ENCODE peak calls at places on chromosomes 13 and 19, in seven cellular contexts. E is Caki2; V is NCI-H187 treated with DMSO at 0.1 percent for 48 hours; S is stimulated activated naive B cell treated with anti-CD40 and anti-IgM and Interleukin-4, amounts not matched to agents 10 μg/mL and 1 μg/mL and 100 μg/mL, for 72 hours; T is effector memory CD4-positive, alpha-beta T cell; H is AG08396; W is substantia nigra. N is an unnamed sample.

GRCh38 chr13:28817204-28817603 is 2.9 kb upstream of the MTUS2 start:
- DNase-seq in W (no peak), T (no peak), V (no peak), H (no peak), E (no peak), S (no peak), N (no peak)

GRCh38 chr13:23279321-23279720 is 98.5 kb downstream of the SGCG start:
- DNase-seq in E (no peak), T (no peak), S (no peak), H (no peak), V (no peak), W (no peak), N (no peak)

GRCh38 chr19:6668696-6669095 is 1.3 kb downstream of the TNFSF14 start:
- DNase-seq in E (no peak), V (no peak), H (no peak), T (no peak), W (no peak), S (no peak), N (no peak)

GRCh38 chr13:32272021-32272695 is 43.0 kb downstream of the ZAR1L start:
- DNase-seq in T (no peak), H (no peak), W (no peak), V (no peak), E (no peak), S (no peak), N (no peak)

GRCh38 chr19:660793-661426 is 2.1 kb downstream of the RNF126 start:
- DNase-seq in H (no peak), V (no peak), E (no peak), S (no peak), W (no peak), T (no peak), N (no peak)

GRCh38 chr13:41547253-41548000 is 90.1 kb downstream of the RGCC start:
- DNase-seq in V (no peak), T (no peak), E (no peak), H (peak; percentile 57), S (no peak), W (peak; percentile 90), N (peak; percentile 78)

GRCh38 chr19:47749326-47749725 is 4.0 kb downstream of the NOP53 start:
- DNase-seq in E (no peak), S (peak; percentile 48), T (no peak), H (no peak), V (no peak), W (no peak), N (no peak)

GRCh38 chr19:42313096-42313839 is at the start of gene TMEM145:
- DNase-seq in W (peak; percentile 14), E (peak; percentile 51), T (no peak), H (peak; percentile 90), S (no peak), V (no peak), N (no peak)

GRCh38 chr19:35013047-35013819 is 13.1 kb downstream of the GRAMD1A start:
- DNase-seq in H (peak; percentile 88), W (peak; percentile 46), S (peak; percentile 62), T (peak; percentile 73), V (no peak), E (peak; percentile 62), N (peak; percentile 75)

GRCh38 chr19:16197622-16198362 is at the start of gene AP1M1:
- DNase-seq in W (peak; percentile 91), H (peak; percentile 98), V (peak; percentile 45), E (peak; percentile 95), T (peak; percentile 97), S (peak; percentile 98), N (peak; percentile 98)

GRCh38 chr19:37403403-37403802 is 32.5 kb downstream of the ZNF527 start:
- DNase-seq in S (no peak), E (no peak), W (no peak), H (no peak), V (no peak), T (no peak), N (no peak)

GRCh38 chr19:11420429-11420893 is 1.3 kb upstream of the RGL3 start:
- DNase-seq in H (no peak), V (no peak), W (no peak), E (no peak), S (no peak), T (no peak), N (no peak)

GRCh38 chr19:13978721-13979191 is 26.4 kb downstream of the DCAF15 start:
- DNase-seq in S (no peak), E (no peak), H (peak; percentile 51), T (no peak), W (no peak), V (no peak), N (no peak)

GRCh38 chr19:15253513-15253912 is 21.3 kb upstream of the EPHX3 start:
- DNase-seq in V (no peak), W (no peak), S (no peak), H (no peak), E (peak; percentile 47), T (no peak), N (no peak)

GRCh38 chr19:30388327-30388726 is 16.1 kb downstream of the ZNF536 start:
- DNase-seq in H (no peak), T (no peak), W (no peak), V (no peak), E (no peak), S (no peak), N (no peak)

GRCh38 chr13:27203854-27204253 is 32.2 kb upstream of the USP12 start:
- DNase-seq in E (no peak), S (no peak), T (no peak), W (no peak), V (no peak), H (no peak), N (no peak)

GRCh38 chr13:77492982-77493381 is 42.5 kb upstream of the SCEL start:
- DNase-seq in V (no peak), H (no peak), E (no peak), S (no peak), W (no peak), T (no peak), N (no peak)

GRCh38 chr13:109344552-109345157 is 441.7 kb downstream of the IRS2 start:
- DNase-seq in W (no peak), V (no peak), H (peak; percentile 58), T (no peak), E (no peak), S (no peak), N (no peak)

GRCh38 chr13:95679722-95680121 is 2.8 kb downstream of the DNAJC3 start:
- DNase-seq in W (no peak), H (no peak), S (no peak), T (no peak), V (no peak), E (no peak), N (no peak)

GRCh38 chr19:34673590-34673989 is 3.4 kb downstream of the SCGB2B2 start:
- DNase-seq in E (no peak), V (no peak), W (no peak), T (no peak), H (no peak), S (no peak), N (no peak)

GRCh38 chr13:100398360-100398759 is 190.2 kb downstream of the GGACT start:
- DNase-seq in W (no peak), H (no peak), T (no peak), S (no peak), V (no peak), E (no peak), N (no peak)

GRCh38 chr19:42281175-42282035 is 12.4 kb downstream of the CIC start:
- DNase-seq in E (no peak), T (peak; percentile 22), H (peak; percentile 56), V (no peak), S (peak; percentile 32), W (peak; percentile 70), N (peak; percentile 87)

GRCh38 chr19:18802354-18802753 is 11.2 kb upstream of the COMP start:
- DNase-seq in S (no peak), W (no peak), T (no peak), H (no peak), E (peak; percentile 19), V (no peak), N (no peak)

GRCh38 chr19:13094771-13095392 is 7.8 kb downstream of the LYL1 start:
- DNase-seq in W (no peak), E (no peak), H (no peak), V (no peak), T (no peak), S (peak; percentile 69), N (no peak)

GRCh38 chr13:99161512-99161911 is 39.1 kb upstream of the UBAC2 start:
- DNase-seq in W (no peak), E (no peak), S (no peak), V (no peak), H (no peak), T (no peak), N (no peak)

GRCh38 chr13:95146486-95146885 is 154.8 kb downstream of the ABCC4 start:
- DNase-seq in V (no peak), W (no peak), T (no peak), E (no peak), H (no peak), S (no peak), N (no peak)

GRCh38 chr19:3104708-3104983 is 10.5 kb downstream of the GNA11 start:
- DNase-seq in T (no peak), V (no peak), E (no peak), W (no peak), S (no peak), H (no peak), N (no peak)

GRCh38 chr19:41792513-41793413 is 3.6 kb upstream of the CEACAM3 start:
- DNase-seq in H (peak; percentile 54), V (peak; percentile 90), S (peak; percentile 25), W (no peak), E (no peak), T (peak; percentile 2), N (no peak)

GRCh38 chr13:99378985-99379734 is 72.0 kb upstream of the GPR183 start:
- DNase-seq in E (no peak), H (no peak), V (no peak), S (no peak), T (no peak), W (no peak), N (no peak)